ENCODE peak calls at places on chromosomes 13 and 19, in five cellular contexts. T, I, P, A and M are unnamed samples. For H3K9me3, the result is how much of the 10 kb centered on the place peaks cover.

GRCh38 chr19:11168568-11168967 is 13.0 kb upstream of the SPC24 start:
- DNase-seq in T (peak), I (no peak), P (peak), A (peak), M (no peak)

GRCh38 chr19:14536926-14537692 is 7.7 kb downstream of the TECR start:
- DNase-seq in T (no peak), I (peak), P (peak), A (peak), M (peak)

GRCh38 chr19:2804156-2805004 is 15.3 kb upstream of the ZNF554 start:
- DNase-seq in T (no peak), I (no peak), P (no peak), A (no peak), M (no peak)

GRCh38 chr19:29866011-29866410 is 54.2 kb downstream of the CCNE1 start:
- DNase-seq in T (no peak), I (no peak), P (no peak), A (no peak), M (no peak)

GRCh38 chr19:30520735-30521479 is 148.7 kb downstream of the ZNF536 start:
- DNase-seq in T (no peak), I (no peak), P (no peak), A (no peak), M (no peak)

GRCh38 chr19:48170817-48171347 is 402 bp downstream of the ZSWIM9 start:
- DNase-seq in T (no peak), I (peak), P (no peak), A (no peak), M (no peak)

GRCh38 chr19:15463865-15464371 is 426 bp downstream of the RASAL3 start:
- DNase-seq in T (no peak), I (peak), P (no peak), A (no peak), M (no peak)

GRCh38 chr19:54806516-54806838 is 3.1 kb downstream of the KIR2DL4 start:
- DNase-seq in T (no peak), I (no peak), P (no peak), A (no peak), M (no peak)

GRCh38 chr19:3721131-3721899 is 13.1 kb downstream of the TJP3 start:
- DNase-seq in T (peak), I (peak), P (peak), A (peak), M (peak)

GRCh38 chr19:18013621-18014111 is 5.7 kb downstream of the ARRDC2 start:
- DNase-seq in T (no peak), I (no peak), P (no peak), A (no peak), M (no peak)

GRCh38 chr13:109707044-109707794 is 79.2 kb downstream of the IRS2 start:
- DNase-seq in T (no peak), I (no peak), P (no peak), A (no peak), M (no peak)

GRCh38 chr13:81987159-81987558 is 1646.2 kb upstream of the SPRY2 start:
- DNase-seq in T (no peak), I (no peak), P (no peak), A (no peak), M (no peak)

GRCh38 chr13:77563110-77563509 is 27.6 kb downstream of the SCEL start:
- DNase-seq in T (peak), I (no peak), P (peak), A (no peak), M (no peak)

GRCh38 chr19:55353803-55354697 is 469 bp downstream of the COX6B2 start:
- DNase-seq in T (peak), I (peak), P (peak), A (peak), M (no peak)

GRCh38 chr19:13557756-13558398 is 51.6 kb upstream of the CACNA1A start:
- DNase-seq in T (no peak), I (peak), P (no peak), A (no peak), M (no peak)

GRCh38 chr19:45151821-45152503 is 8.8 kb downstream of the NKPD1 start:
- DNase-seq in T (no peak), I (peak), P (no peak), A (no peak), M (no peak)

GRCh38 chr13:88622362-88622973 is 951.3 kb downstream of the SLITRK5 start:
- DNase-seq in T (no peak), I (no peak), P (peak), A (no peak), M (no peak)

GRCh38 chr19:18379803-18380747 is 5.9 kb upstream of the GDF15 start:
- DNase-seq in T (peak), I (peak), P (peak), A (peak), M (no peak)

GRCh38 chr19:10096615-10096963 is 5.9 kb downstream of the ANGPTL6 start:
- DNase-seq in T (no peak), I (no peak), P (no peak), A (no peak), M (no peak)

GRCh38 chr13:109297628-109298027 is 488.8 kb downstream of the IRS2 start:
- DNase-seq in T (peak), I (no peak), P (peak), A (no peak), M (no peak)

GRCh38 chr19:14369399-14370168 is 11.7 kb upstream of the ADGRE5 start:
- DNase-seq in T (peak), I (no peak), P (no peak), A (no peak), M (no peak)

GRCh38 chr19:18683955-18684641 is 618 bp downstream of the CRTC1 start:
- DNase-seq in T (no peak), I (peak), P (no peak), A (no peak), M (no peak)

GRCh38 chr13:60047943-60048342 is 115.8 kb downstream of the DIAPH3 start:
- DNase-seq in T (peak), I (no peak), P (no peak), A (no peak), M (no peak)

GRCh38 chr19:40323705-40324104 is 24.5 kb downstream of the C19orf47 start:
- DNase-seq in T (no peak), I (no peak), P (no peak), A (no peak), M (no peak)

DNA sequence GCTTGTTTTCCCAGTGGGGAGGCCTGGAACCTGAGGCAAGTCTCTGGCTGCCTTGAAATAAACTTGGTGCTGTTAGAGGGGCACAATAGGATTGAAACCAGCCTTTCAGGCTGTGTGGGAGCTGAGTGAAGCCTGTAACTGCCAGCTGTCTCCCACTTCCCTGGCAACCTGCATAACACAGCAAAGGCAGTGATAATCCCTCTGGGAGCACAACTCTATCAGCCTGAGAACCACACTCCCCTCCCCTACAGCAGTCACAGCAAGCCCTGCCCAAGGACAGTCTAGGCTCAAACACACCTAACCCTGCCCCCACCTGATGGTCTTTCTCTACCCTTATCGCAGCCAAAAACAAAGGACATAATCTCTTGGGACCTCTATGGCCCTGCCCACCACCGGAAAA is 683.8 kb upstream of the ATXN8OS start:
- DNase-seq in T (no peak), I (no peak), P (no peak), A (no peak), M (no peak)
- H3K9me3 ChIP-seq in T (under half), I (under half), P (under half), A (under half), M (under half)

GRCh38 chr19:49579947-49580263 is 451 bp downstream of the NOSIP start:
- DNase-seq in T (no peak), I (no peak), P (no peak), A (no peak), M (no peak)
- H3K23ac ChIP-seq in T (peak), I (peak), P (no peak), A (no peak), M (peak)

GRCh38 chr19:43906774-43907173 is 28.3 kb downstream of the ZNF45 start:
- DNase-seq in T (no peak), I (no peak), P (no peak), A (no peak), M (no peak)
- H3K9me3 ChIP-seq in T (under half), I (under half), P (half or more), A (under half), M (half or more)

DNA sequence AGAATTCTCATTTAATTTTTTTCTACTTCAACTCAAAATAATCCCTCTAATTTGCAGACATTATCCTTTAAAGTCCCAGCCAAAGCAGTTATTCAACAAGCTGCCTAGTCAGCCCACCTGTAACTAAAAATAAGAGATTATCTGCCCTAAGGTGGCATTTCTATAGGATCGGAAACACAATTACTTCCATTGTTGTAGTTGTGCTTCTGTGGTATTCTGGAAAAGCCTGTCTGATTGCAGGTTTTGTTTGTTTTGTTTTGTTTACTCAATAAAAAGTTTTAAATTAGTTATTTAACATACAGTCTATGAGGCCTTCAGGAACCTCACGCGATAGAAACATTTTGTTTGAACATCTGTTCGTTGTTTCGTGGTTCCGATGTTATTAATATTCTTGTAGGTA is 101.0 kb downstream of the ZIC5 start:
- DNase-seq in T (no peak), I (no peak), P (no peak), A (no peak), M (no peak)
- H3K23ac ChIP-seq in T (no peak), I (no peak), P (no peak), A (no peak), M (no peak)

GRCh38 chr19:56577719-56578602 is 10.7 kb downstream of the ZNF470 start:
- DNase-seq in T (no peak), I (no peak), P (no peak), A (no peak), M (no peak)

GRCh38 chr19:56573914-56574313 is 6.6 kb downstream of the ZNF470 start:
- DNase-seq in T (no peak), I (no peak), P (no peak), A (no peak), M (no peak)
- H3K9me3 ChIP-seq in T (half or more), I (half or more), P (half or more), A (under half), M (half or more)

DNA sequence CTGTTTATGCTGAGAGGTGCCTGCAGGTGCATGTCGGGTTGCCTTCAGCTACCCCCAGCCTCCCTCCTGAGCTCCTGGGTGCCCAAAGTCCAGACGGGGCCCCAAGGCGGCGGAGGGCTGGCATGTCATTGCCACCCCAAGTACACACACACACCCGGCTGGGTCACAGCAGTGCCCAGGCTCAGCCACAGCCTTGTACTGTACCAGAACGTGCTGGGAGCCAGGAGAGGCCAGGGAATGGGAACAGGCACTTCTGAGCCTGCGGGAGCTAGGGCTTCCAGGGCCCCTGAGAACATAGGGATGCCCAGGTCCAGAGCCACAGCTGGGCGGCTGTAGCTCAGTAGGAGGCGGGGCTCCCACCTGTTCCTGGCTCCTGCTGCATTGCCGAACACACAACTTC is 51.0 kb upstream of the MAB21L1 start:
- DNase-seq in T (no peak), I (no peak), P (no peak), A (no peak), M (no peak)
- H3K23ac ChIP-seq in T (no peak), I (no peak), P (no peak), A (no peak), M (peak)

GRCh38 chr13:23330356-23330755 is 103.1 kb downstream of the SACS start:
- DNase-seq in T (no peak), I (no peak), P (no peak), A (no peak), M (no peak)
- H3K9me3 ChIP-seq in T (under half), I (under half), P (under half), A (under half), M (under half)